ENCODE peak calls at places on chromosomes 2 and 18, in four cellular contexts. F is AG04450, E is heart right ventricle, W is WERI-Rb-1. Y is an unnamed sample.

GRCh38 chr2:45834858-45835257 is 183.4 kb downstream of the PRKCE start:
- DNase-seq in F (no peak), E (no peak), W (no peak), Y (no peak)

GRCh38 chr2:18117592-18117991 is 239.1 kb downstream of the KCNS3 start:
- DNase-seq in F (no peak), E (no peak), W (peak), Y (no peak)

GRCh38 chr2:168583064-168583709 is 127.1 kb downstream of the CERS6 start:
- DNase-seq in F (no peak), E (no peak), W (no peak), Y (no peak)

GRCh38 chr2:46874236-46874929 is 41.2 kb downstream of the MCFD2 start:
- DNase-seq in F (no peak), E (peak), W (no peak), Y (no peak)

GRCh38 chr2:121976912-121977311 is 221.5 kb downstream of the TSN start:
- DNase-seq in F (no peak), E (no peak), W (no peak), Y (no peak)

GRCh38 chr2:61636686-61637085 is 98.5 kb upstream of the XPO1 start:
- DNase-seq in F (no peak), E (no peak), W (no peak), Y (no peak)

GRCh38 chr2:220437938-220438337 is 810.5 kb downstream of the SLC4A3 start:
- DNase-seq in F (no peak), E (no peak), W (no peak), Y (no peak)

GRCh38 chr2:31244101-31244500 is 10.1 kb downstream of the EHD3 start:
- DNase-seq in F (no peak), E (no peak), W (no peak), Y (no peak)

GRCh38 chr2:136378712-136379595 is 261.0 kb upstream of the CXCR4 start:
- DNase-seq in F (no peak), E (peak), W (peak), Y (no peak)

GRCh38 chr2:189982777-189983394 is 79.6 kb downstream of the MSTN start:
- DNase-seq in F (no peak), E (no peak), W (peak), Y (no peak)

GRCh38 chr2:230472619-230473018 is 56.6 kb downstream of the SP100 start:
- DNase-seq in F (no peak), E (no peak), W (no peak), Y (peak)

GRCh38 chr2:233829193-233830110 is 24.9 kb downstream of the HJURP start:
- DNase-seq in F (no peak), E (no peak), W (peak), Y (no peak)

GRCh38 chr2:183244300-183244849 is 120.1 kb downstream of the NUP35 start:
- DNase-seq in F (no peak), E (no peak), W (no peak), Y (no peak)

GRCh38 chr18:12031836-12032235 is 50.5 kb downstream of the IMPA2 start:
- DNase-seq in F (peak), E (peak), W (no peak), Y (peak)

GRCh38 chr2:105470979-105471378 is 72.1 kb upstream of the FHL2 start:
- DNase-seq in F (no peak), E (no peak), W (peak), Y (no peak)

GRCh38 chr2:38509322-38509946 is 93.3 kb downstream of the HNRNPLL start:
- DNase-seq in F (no peak), E (no peak), W (peak), Y (peak)

GRCh38 chr18:35378206-35378795 is 1.2 kb upstream of the ZNF396 start:
- DNase-seq in F (no peak), E (no peak), W (no peak), Y (no peak)
- TF ChIP-seq CTCF in F (no peak), E (no peak), W (no peak), Y (no peak)

GRCh38 chr2:134193774-134194173 is 60.1 kb upstream of the MGAT5 start:
- DNase-seq in F (no peak), E (no peak), W (no peak), Y (no peak)
- TF ChIP-seq CTCF in F (no peak), E (no peak), W (peak), Y (no peak)

GRCh38 chr2:131674174-131674507 is 146.5 kb downstream of the CCDC74A start:
- DNase-seq in F (no peak), E (no peak), W (no peak), Y (no peak)
- TF ChIP-seq CTCF in F (no peak), E (no peak), W (no peak), Y (no peak)

GRCh38 chr2:195532628-195533271 is 124.3 kb upstream of the SLC39A10 start:
- DNase-seq in F (no peak), E (no peak), W (no peak), Y (no peak)

GRCh38 chr2:195533771-195534642 is 123.0 kb upstream of the SLC39A10 start:
- DNase-seq in F (peak), E (peak), W (no peak), Y (peak)

GRCh38 chr2:195531754-195532153 is 125.3 kb upstream of the SLC39A10 start:
- DNase-seq in F (no peak), E (no peak), W (no peak), Y (no peak)

GRCh38 chr2:195535911-195536522 is 121.0 kb upstream of the SLC39A10 start:
- DNase-seq in F (no peak), E (peak), W (no peak), Y (no peak)

GRCh38 chr2:195532255-195532627 is 124.8 kb upstream of the SLC39A10 start:
- DNase-seq in F (no peak), E (no peak), W (no peak), Y (no peak)
- TF ChIP-seq CTCF in F (no peak), E (no peak), W (no peak), Y (no peak)

DNA sequence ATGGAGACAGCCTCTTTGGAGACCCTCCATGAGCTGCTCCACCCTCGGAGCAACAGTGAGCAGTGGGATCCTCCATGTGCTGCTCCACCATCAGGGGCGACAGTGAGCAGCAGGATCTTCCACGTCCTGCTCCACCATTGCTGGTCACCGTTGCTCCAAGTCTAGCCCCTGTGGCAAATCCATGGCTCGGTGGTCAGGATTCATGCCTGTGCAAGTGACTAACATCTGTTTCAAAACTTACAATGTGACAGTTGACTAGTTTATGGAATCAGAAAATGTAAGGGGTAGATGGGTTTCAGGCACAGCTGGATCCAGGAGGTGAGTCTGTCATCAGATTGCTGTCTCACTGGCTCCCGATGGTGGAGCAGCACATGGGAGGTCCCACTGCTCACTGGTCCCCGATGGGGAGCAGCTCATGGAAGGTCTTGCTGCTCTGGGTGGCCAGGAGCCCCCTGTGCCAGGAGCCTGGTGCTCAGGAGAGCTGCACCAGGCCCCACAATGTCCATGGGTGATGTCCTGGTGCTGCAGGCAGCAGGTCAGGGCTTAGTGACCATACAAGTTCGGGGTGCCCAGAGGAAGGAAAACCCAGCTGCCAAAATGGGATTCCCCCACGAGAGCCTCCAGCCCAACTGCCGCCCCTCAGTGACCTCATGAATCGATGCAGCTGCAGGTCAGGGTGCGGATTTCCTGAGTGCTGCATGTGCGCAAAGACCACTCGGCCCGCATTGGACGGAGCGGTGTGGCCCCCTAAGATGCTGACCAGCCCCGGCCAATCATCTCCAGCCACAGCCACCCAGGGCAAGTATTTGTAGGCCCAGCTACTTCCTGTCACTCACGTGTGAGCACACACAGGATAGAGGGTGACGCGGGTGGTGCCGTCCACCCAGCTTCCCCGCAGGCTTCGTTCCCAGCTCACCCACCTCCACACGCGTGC is 116.5 kb upstream of the OTOS start:
- DNase-seq in F (no peak), E (no peak), W (no peak), Y (no peak)
- TF ChIP-seq CTCF in F (no peak), E (no peak), W (peak), Y (no peak)

DNA sequence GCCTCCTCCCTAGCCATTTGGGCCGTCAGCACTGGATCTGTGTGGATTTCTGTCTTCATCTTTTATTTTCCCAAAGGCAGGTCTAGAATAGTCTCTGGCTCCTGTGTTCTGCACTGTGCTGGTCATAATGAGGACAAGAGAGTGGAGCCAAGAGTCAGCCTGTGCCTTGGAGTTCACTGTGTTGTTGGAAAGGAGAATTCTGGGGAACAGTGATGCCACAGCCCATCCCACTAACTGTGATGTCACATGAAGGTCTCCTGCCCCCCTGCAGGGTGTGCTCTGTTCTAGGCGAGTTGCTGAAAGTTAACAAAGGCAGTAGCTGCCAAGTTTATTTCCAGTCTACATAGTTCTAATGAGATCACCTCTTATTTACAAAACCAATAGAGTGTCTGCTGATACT is 248.5 kb downstream of the TPGS2 start:
- DNase-seq in F (no peak), E (peak), W (no peak), Y (no peak)
- TF ChIP-seq CTCF in F (peak), E (peak), W (no peak), Y (peak)